ENCODE peak calls at places on chromosomes 7 and 10, in eight cellular contexts. One of them, this sample, is unnamed.

GRCh38 chr10:132788180-132788830 is 2.4 kb upstream of the NKX6-2 start:
- DNase-seq in heart right ventricle: no peak
- DNase-seq in substantia nigra: peak; percentile 62
- DNase-seq in memory B cell: no peak
- DNase-seq in effector memory CD8-positive, alpha-beta T cell: no peak
- DNase-seq in OCI-LY7: no peak
- DNase-seq in stromal cell of bone marrow: no peak
- DNase-seq in T-helper 1 cell: no peak
- DNase-seq in this sample: peak; percentile 23

GRCh38 chr10:26486985-26487850 is 49.1 kb downstream of the APBB1IP start:
- DNase-seq in stromal cell of bone marrow: peak; percentile 98
- DNase-seq in OCI-LY7: no peak
- DNase-seq in effector memory CD8-positive, alpha-beta T cell: peak; percentile 50
- DNase-seq in substantia nigra: no peak
- DNase-seq in memory B cell: no peak
- DNase-seq in T-helper 1 cell: peak; percentile 57
- DNase-seq in heart right ventricle: no peak
- DNase-seq in this sample: peak; percentile 67

GRCh38 chr7:5428470-5429252 is 5.0 kb upstream of the TNRC18 start:
- DNase-seq in stromal cell of bone marrow: peak; percentile 83
- DNase-seq in OCI-LY7: no peak
- DNase-seq in substantia nigra: peak; percentile 43
- DNase-seq in effector memory CD8-positive, alpha-beta T cell: no peak
- DNase-seq in memory B cell: peak; percentile 34
- DNase-seq in T-helper 1 cell: no peak
- DNase-seq in heart right ventricle: peak; percentile 70
- DNase-seq in this sample: peak; percentile 47

GRCh38 chr10:31808258-31809218 is 120.1 kb downstream of the ARHGAP12 start:
- DNase-seq in OCI-LY7: peak; percentile 59
- DNase-seq in heart right ventricle: peak; percentile 39
- DNase-seq in T-helper 1 cell: peak; percentile 1
- DNase-seq in stromal cell of bone marrow: peak; percentile 64
- DNase-seq in memory B cell: peak; percentile 13
- DNase-seq in substantia nigra: no peak
- DNase-seq in effector memory CD8-positive, alpha-beta T cell: peak; percentile 9
- DNase-seq in this sample: peak; percentile 37

GRCh38 chr10:22684707-22685106 is 29.7 kb downstream of the PIP4K2A start:
- DNase-seq in effector memory CD8-positive, alpha-beta T cell: no peak
- DNase-seq in stromal cell of bone marrow: no peak
- DNase-seq in memory B cell: no peak
- DNase-seq in T-helper 1 cell: no peak
- DNase-seq in heart right ventricle: no peak
- DNase-seq in substantia nigra: no peak
- DNase-seq in OCI-LY7: no peak
- DNase-seq in this sample: no peak

GRCh38 chr10:75334720-75335119 is 66.8 kb downstream of the ZNF503 start:
- DNase-seq in OCI-LY7: no peak
- DNase-seq in effector memory CD8-positive, alpha-beta T cell: no peak
- DNase-seq in stromal cell of bone marrow: peak; percentile 28
- DNase-seq in substantia nigra: no peak
- DNase-seq in heart right ventricle: no peak
- DNase-seq in T-helper 1 cell: no peak
- DNase-seq in memory B cell: no peak
- DNase-seq in this sample: no peak

GRCh38 chr10:58712982-58713381 is 200.3 kb downstream of the BICC1 start:
- DNase-seq in memory B cell: no peak
- DNase-seq in heart right ventricle: no peak
- DNase-seq in stromal cell of bone marrow: no peak
- DNase-seq in substantia nigra: no peak
- DNase-seq in effector memory CD8-positive, alpha-beta T cell: no peak
- DNase-seq in OCI-LY7: no peak
- DNase-seq in T-helper 1 cell: no peak
- DNase-seq in this sample: no peak

GRCh38 chr10:78313636-78314035 is 280.0 kb downstream of the RPS24 start:
- DNase-seq in stromal cell of bone marrow: no peak
- DNase-seq in memory B cell: no peak
- DNase-seq in effector memory CD8-positive, alpha-beta T cell: no peak
- DNase-seq in OCI-LY7: no peak
- DNase-seq in substantia nigra: no peak
- DNase-seq in T-helper 1 cell: no peak
- DNase-seq in heart right ventricle: no peak
- DNase-seq in this sample: no peak

GRCh38 chr7:137628211-137628610 is 218.6 kb downstream of the DGKI start:
- DNase-seq in heart right ventricle: no peak
- DNase-seq in memory B cell: no peak
- DNase-seq in T-helper 1 cell: no peak
- DNase-seq in OCI-LY7: no peak
- DNase-seq in effector memory CD8-positive, alpha-beta T cell: no peak
- DNase-seq in stromal cell of bone marrow: no peak
- DNase-seq in substantia nigra: peak; percentile 51
- DNase-seq in this sample: no peak